ENCODE peak calls at places on chromosomes 6 and 20, in seven cellular contexts. Y, F, C, A, X, G and O are unnamed samples.

GRCh38 chr20:6053776-6054688 is at the start of gene LRRN4:
- DNase-seq in Y (no peak), C (no peak), A (no peak), G (peak), F (no peak), X (no peak), O (peak)

GRCh38 chr6:130207979-130208649 is 14.6 kb downstream of the SAMD3 start:
- DNase-seq in X (no peak), Y (no peak), F (no peak), G (no peak), A (no peak), C (no peak), O (no peak)

GRCh38 chr6:21305827-21306469 is 287.6 kb upstream of the SOX4 start:
- DNase-seq in A (no peak), C (no peak), G (no peak), X (no peak), Y (no peak), F (peak), O (peak)

GRCh38 chr20:63695419-63696310 is 787 bp upstream of the TNFRSF6B start:
- DNase-seq in X (no peak), Y (no peak), G (no peak), F (no peak), A (no peak), C (no peak), O (no peak)

GRCh38 chr6:89050155-89050554 is 30.4 kb upstream of the PNRC1 start:
- DNase-seq in G (no peak), A (no peak), Y (no peak), X (no peak), C (no peak), F (peak), O (peak)

GRCh38 chr20:63782051-63782471 is 42.5 kb downstream of the SLC2A4RG start:
- DNase-seq in G (no peak), X (peak), F (no peak), Y (no peak), C (no peak), A (no peak), O (no peak)

GRCh38 chr20:33704197-33704924 is 15.7 kb downstream of the PXMP4 start:
- DNase-seq in Y (no peak), X (no peak), G (no peak), C (no peak), A (no peak), F (no peak), O (no peak)

GRCh38 chr20:44038681-44039123 is 124.0 kb downstream of the TOX2 start:
- DNase-seq in F (no peak), G (no peak), X (no peak), C (no peak), A (no peak), Y (peak), O (no peak)

GRCh38 chr20:36273414-36274247 is 32.5 kb upstream of the DLGAP4 start:
- DNase-seq in Y (no peak), G (no peak), X (peak), F (peak), A (no peak), C (no peak), O (peak)

GRCh38 chr6:148969679-148970078 is 222.8 kb downstream of the UST start:
- DNase-seq in C (no peak), X (no peak), G (peak), A (no peak), F (peak), Y (no peak), O (peak)